ENCODE peak calls at places on chromosome 6, in four cellular contexts. N is GM06990, D is upper lobe of left lung, W is RWPE1. B is an unnamed sample.

GRCh38 chr6:43738267-43738676 is 31.7 kb upstream of the VEGFA start:
- DNase-seq in D (peak; percentile 11), N (no peak), W (no peak), B (no peak)

GRCh38 chr6:40997256-40997957 is 41.6 kb downstream of the UNC5CL start:
- DNase-seq in W (peak; percentile 42), N (no peak), D (peak; percentile 27), B (no peak)

GRCh38 chr6:167791036-167791779 is 35.5 kb upstream of the AFDN start:
- DNase-seq in D (no peak), N (no peak), W (peak; percentile 59), B (no peak)

GRCh38 chr6:130364224-130364780 is 1.5 kb upstream of the TMEM200A start:
- DNase-seq in D (no peak), N (no peak), W (no peak), B (no peak)

GRCh38 chr6:122704086-122704485 is 75.4 kb upstream of the FABP7 start:
- DNase-seq in N (no peak), D (no peak), W (no peak), B (no peak)

GRCh38 chr6:164130151-164130550 is 715.6 kb downstream of the QKI start:
- DNase-seq in D (no peak), W (no peak), N (no peak), B (no peak)

GRCh38 chr6:52595000-52595795 is 18.3 kb upstream of the TRAM2 start:
- DNase-seq in N (peak; percentile 26), W (peak; percentile 42), D (no peak), B (peak; percentile 50)

GRCh38 chr6:21022343-21023107 is 488.3 kb downstream of the CDKAL1 start:
- DNase-seq in D (peak; percentile 45), W (peak; percentile 73), N (peak; percentile 86), B (peak; percentile 15)

GRCh38 chr6:135586844-135587243 is 89.3 kb upstream of the AHI1 start:
- DNase-seq in W (no peak), N (peak; percentile 31), D (peak; percentile 58), B (no peak)

GRCh38 chr6:33905081-33905609 is 101.3 kb upstream of the MLN start:
- DNase-seq in D (no peak), W (no peak), N (no peak), B (no peak)

GRCh38 chr6:157513004-157513603 is 132.1 kb downstream of the ZDHHC14 start:
- DNase-seq in W (no peak), N (no peak), D (no peak), B (no peak)

GRCh38 chr6:157258878-157259277 is 64.4 kb downstream of the TMEM242 start:
- DNase-seq in D (no peak), N (no peak), W (no peak), B (no peak)

GRCh38 chr6:20092071-20092566 is 120.2 kb downstream of the MBOAT1 start:
- DNase-seq in W (peak; percentile 19), D (no peak), N (peak; percentile 2), B (no peak)

GRCh38 chr6:145887969-145888368 is 73.4 kb upstream of the FBXO30 start:
- DNase-seq in D (no peak), W (no peak), N (peak; percentile 35), B (no peak)

GRCh38 chr6:134703206-134703605 is 246.7 kb downstream of the ALDH8A1 start:
- DNase-seq in W (no peak), D (no peak), N (no peak), B (no peak)

GRCh38 chr6:166501246-166501645 is 85.2 kb downstream of the RAMACL start:
- DNase-seq in N (no peak), D (no peak), W (no peak), B (no peak)

GRCh38 chr6:35300848-35301247 is 3.2 kb downstream of the DEF6 start:
- DNase-seq in N (no peak), W (no peak), D (peak; percentile 65), B (no peak)

GRCh38 chr6:29751480-29751879 is 28.2 kb downstream of the HLA-F start:
- DNase-seq in D (no peak), W (no peak), N (no peak), B (no peak)

GRCh38 chr6:142566628-142567396 is 265.0 kb downstream of the ADGRG6 start:
- DNase-seq in N (peak; percentile 18), W (peak; percentile 52), D (peak; percentile 32), B (peak; percentile 61)

GRCh38 chr6:5517781-5518180 is 256.5 kb downstream of the FARS2 start:
- DNase-seq in W (no peak), N (no peak), D (no peak), B (peak; percentile 26)

GRCh38 chr6:83815631-83816030 is 37.5 kb upstream of the RIPPLY2 start:
- DNase-seq in N (no peak), D (no peak), W (peak; percentile 38), B (no peak)

GRCh38 chr6:24882835-24883555 is 52.8 kb downstream of the RIPOR2 start:
- DNase-seq in N (no peak), D (no peak), W (no peak), B (no peak)

GRCh38 chr6:35727206-35727934 is 9.5 kb upstream of the ARMC12 start:
- DNase-seq in D (peak; percentile 88), N (no peak), W (peak; percentile 60), B (peak; percentile 65)

GRCh38 chr6:4059115-4059777 is 19.7 kb downstream of the FAM217A start:
- DNase-seq in D (no peak), W (peak; percentile 94), N (no peak), B (no peak)

GRCh38 chr6:53979468-53980067 is 131.7 kb upstream of the MLIP start:
- DNase-seq in D (no peak), W (peak; percentile 34), N (no peak), B (peak; percentile 30)

GRCh38 chr6:37473364-37474095 is 26.2 kb downstream of the CCDC167 start:
- DNase-seq in W (peak; percentile 81), N (no peak), D (no peak), B (no peak)

GRCh38 chr6:32147401-32148132 is 4.2 kb downstream of the PRRT1 start:
- DNase-seq in N (no peak), D (no peak), W (no peak), B (no peak)
- TF ChIP-seq CTCF in N (no peak), D (no peak), W (no peak), B (no peak)

DNA sequence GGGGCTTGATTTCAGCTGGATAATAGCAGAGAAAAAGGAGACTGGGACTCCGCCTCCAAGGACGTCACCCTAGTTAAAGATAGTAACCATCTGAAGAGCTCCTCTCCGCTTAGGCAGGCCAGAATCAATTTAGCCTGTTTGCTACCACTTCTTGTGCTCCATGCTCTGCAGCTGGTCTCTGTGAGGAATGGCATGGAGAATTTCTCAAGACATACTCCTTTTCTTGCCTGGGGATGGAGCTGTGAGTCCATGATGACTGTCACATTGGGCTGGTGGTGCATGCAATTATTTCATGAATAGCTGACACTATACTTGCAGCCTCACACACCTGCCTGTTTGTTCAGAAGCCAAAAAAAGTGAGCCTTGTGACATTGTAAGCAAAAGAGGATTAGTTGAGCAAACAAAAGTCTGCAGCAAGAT is 61.4 kb downstream of the TXLNB start:
- DNase-seq in D (no peak), N (no peak), W (no peak), B (no peak)
- TF ChIP-seq CTCF in D (no peak), N (no peak), W (no peak), B (peak; percentile 18)

DNA sequence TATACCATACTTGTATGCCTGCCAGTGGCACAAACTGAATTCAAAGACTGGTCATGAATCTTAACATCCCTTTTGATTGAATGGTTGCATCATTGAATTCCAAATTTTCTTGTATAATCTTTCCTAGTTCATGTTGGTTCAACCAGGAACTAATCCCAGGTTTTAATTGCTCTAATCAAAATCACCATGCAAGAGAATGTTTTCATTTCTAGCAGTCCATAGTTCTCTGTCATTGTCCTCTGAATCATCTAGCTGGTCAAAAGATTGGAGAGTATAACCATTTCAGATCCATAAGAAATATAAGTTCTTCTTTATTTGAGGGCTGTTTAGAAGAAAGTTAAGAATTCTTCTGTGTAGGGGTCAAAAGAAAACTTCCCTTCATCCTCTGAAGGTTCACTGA is 57.2 kb downstream of the ZNF292 start:
- DNase-seq in D (no peak), N (no peak), W (no peak), B (no peak)
- TF ChIP-seq CTCF in D (no peak), N (no peak), W (no peak), B (no peak)

DNA sequence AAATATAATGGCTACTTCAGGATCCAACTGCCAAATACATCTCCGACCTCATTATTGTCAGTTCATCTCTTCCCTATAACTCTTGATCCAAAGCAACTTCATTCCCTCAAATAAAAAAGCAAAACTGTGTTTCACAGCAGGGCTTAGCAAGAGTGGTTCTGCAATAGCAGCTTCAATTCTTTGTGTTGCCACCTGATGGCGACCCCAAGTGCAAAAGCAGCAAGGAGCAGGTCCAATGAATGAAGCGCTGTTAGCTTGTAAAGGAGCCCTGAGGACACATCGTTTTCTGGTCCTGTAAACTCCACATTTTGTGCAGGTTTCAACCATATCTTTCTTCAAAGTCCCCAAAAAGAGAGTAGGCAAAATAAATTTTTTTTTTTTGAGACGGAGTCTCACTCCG is 19.6 kb downstream of the RTN4IP1 start:
- DNase-seq in D (no peak), W (no peak), N (no peak), B (no peak)
- TF ChIP-seq CTCF in D (peak; percentile 11), W (peak; percentile 43), N (peak; percentile 30), B (peak; percentile 37)

GRCh38 chr6:10843554-10843953 is 5.2 kb upstream of the MAK start:
- DNase-seq in N (no peak), W (no peak), D (no peak), B (no peak)

GRCh38 chr6:10850728-10851127 is 12.4 kb upstream of the MAK start:
- DNase-seq in D (no peak), N (no peak), W (no peak), B (no peak)

GRCh38 chr6:10852281-10852965 is 14.1 kb upstream of the MAK start:
- DNase-seq in W (no peak), D (no peak), N (no peak), B (no peak)

DNA sequence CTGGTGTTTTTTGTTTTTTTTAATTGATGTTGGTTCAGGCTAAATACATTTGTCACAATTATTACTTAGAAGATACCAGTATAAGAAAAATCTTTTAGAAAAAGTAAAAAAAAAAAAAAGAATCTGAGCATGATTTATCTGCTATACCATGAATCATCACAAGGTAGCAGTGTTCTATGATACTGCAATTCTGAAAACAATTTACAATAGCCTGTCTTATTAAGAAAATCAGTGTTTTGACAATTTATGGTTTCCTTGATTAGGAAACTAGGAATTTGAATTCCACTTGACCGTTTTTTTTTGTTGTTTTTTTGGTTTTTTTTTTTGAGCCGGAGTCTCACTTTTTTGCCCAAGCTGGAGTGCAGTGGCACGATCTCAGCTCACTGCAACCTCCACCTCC is 9.3 kb upstream of the MAK start:
- DNase-seq in N (no peak), D (no peak), W (no peak), B (no peak)
- TF ChIP-seq CTCF in N (peak; percentile 25), D (peak; percentile 10), W (peak; percentile 17), B (peak; percentile 7)

GRCh38 chr6:149934249-149935156 is 7.3 kb upstream of the ULBP2 start:
- DNase-seq in D (peak; percentile 35), N (no peak), W (no peak), B (peak; percentile 55)
- TF ChIP-seq CTCF in D (peak; percentile 84), N (peak; percentile 66), W (peak; percentile 84), B (peak; percentile 61)

GRCh38 chr6:12039540-12040459 is 27.7 kb downstream of the HIVEP1 start:
- DNase-seq in N (no peak), D (no peak), W (no peak), B (no peak)
- TF ChIP-seq CTCF in N (no peak), D (no peak), W (no peak), B (no peak)

DNA sequence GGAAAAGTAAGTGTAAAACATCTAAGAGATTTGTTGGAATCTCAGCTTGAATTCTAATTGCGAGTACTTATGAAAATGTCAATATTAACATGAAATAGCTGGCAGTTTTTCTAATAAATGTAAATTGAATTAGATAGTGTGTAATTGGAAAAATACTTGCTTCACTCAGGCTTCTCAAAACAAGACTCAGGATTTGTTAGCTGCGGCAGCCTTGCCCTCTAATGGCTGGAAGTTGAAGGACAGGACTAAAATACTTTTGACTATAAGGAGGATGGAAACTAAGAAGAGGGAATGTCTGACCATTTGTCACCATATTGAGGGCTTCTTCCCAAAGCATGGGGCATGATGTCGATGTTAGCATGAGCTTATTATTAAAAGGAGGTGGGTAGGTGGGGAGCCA is 227.0 kb downstream of the UST start:
- DNase-seq in N (no peak), D (no peak), W (no peak), B (no peak)
- TF ChIP-seq CTCF in N (no peak), D (peak; percentile 13), W (peak; percentile 25), B (no peak)

B was measured in GM13976.